ENCODE peak calls at places on chromosomes 4 and X, in eight cellular contexts. One of them, this sample, is unnamed. For H3K4me1 and H3K27me3, the result is how much of the 10 kb centered on the place peaks cover.

GRCh38 chr4:172007889-172008288 is 194.7 kb downstream of the GALNTL6 start:
- DNase-seq in uterus: no peak
- DNase-seq in aorta: no peak
- DNase-seq in lower lobe of right lung: no peak
- DNase-seq in H9: no peak
- DNase-seq in fibroblast of lung: no peak
- DNase-seq in colonic mucosa: no peak
- DNase-seq in hepatocyte: no peak
- DNase-seq in this sample: no peak

GRCh38 chrX:51496501-51497291 is at the start of gene NUDT11:
- DNase-seq in aorta: peak
- DNase-seq in colonic mucosa: peak
- DNase-seq in hepatocyte: peak
- DNase-seq in lower lobe of right lung: peak
- DNase-seq in H9: peak
- DNase-seq in fibroblast of lung: peak
- DNase-seq in uterus: peak
- DNase-seq in this sample: peak

GRCh38 chr4:139833131-139833930 is 167.7 kb downstream of the MGST2 start:
- DNase-seq in colonic mucosa: no peak
- DNase-seq in aorta: no peak
- DNase-seq in lower lobe of right lung: no peak
- DNase-seq in uterus: no peak
- DNase-seq in fibroblast of lung: no peak
- DNase-seq in hepatocyte: no peak
- DNase-seq in H9: peak
- DNase-seq in this sample: peak

GRCh38 chr4:133096972-133097371 is 52.1 kb upstream of the PCDH10 start:
- DNase-seq in lower lobe of right lung: no peak
- DNase-seq in hepatocyte: no peak
- DNase-seq in colonic mucosa: no peak
- DNase-seq in aorta: no peak
- DNase-seq in uterus: no peak
- DNase-seq in fibroblast of lung: no peak
- DNase-seq in H9: peak
- DNase-seq in this sample: no peak

GRCh38 chr4:86670739-86671138 is 76.6 kb downstream of the PTPN13 start:
- DNase-seq in colonic mucosa: no peak
- DNase-seq in hepatocyte: no peak
- DNase-seq in aorta: no peak
- DNase-seq in fibroblast of lung: peak
- DNase-seq in H9: no peak
- DNase-seq in uterus: no peak
- DNase-seq in lower lobe of right lung: no peak
- DNase-seq in this sample: no peak

GRCh38 chr4:152294331-152294730 is 241.6 kb downstream of the FBXW7 start:
- DNase-seq in aorta: no peak
- DNase-seq in colonic mucosa: no peak
- DNase-seq in H9: no peak
- DNase-seq in fibroblast of lung: no peak
- DNase-seq in lower lobe of right lung: no peak
- DNase-seq in hepatocyte: no peak
- DNase-seq in uterus: no peak
- DNase-seq in this sample: no peak

GRCh38 chr4:158860856-158861255 is 92.0 kb downstream of the FNIP2 start:
- DNase-seq in hepatocyte: no peak
- DNase-seq in lower lobe of right lung: no peak
- DNase-seq in aorta: no peak
- DNase-seq in H9: no peak
- DNase-seq in uterus: no peak
- DNase-seq in fibroblast of lung: no peak
- DNase-seq in colonic mucosa: no peak
- DNase-seq in this sample: no peak

GRCh38 chr4:1570291-1571164 is 113.6 kb downstream of the FAM53A start:
- DNase-seq in fibroblast of lung: no peak
- DNase-seq in uterus: no peak
- DNase-seq in lower lobe of right lung: peak
- DNase-seq in H9: no peak
- DNase-seq in aorta: peak
- DNase-seq in hepatocyte: no peak
- DNase-seq in colonic mucosa: no peak
- DNase-seq in this sample: no peak

GRCh38 chrX:54248309-54248708 is 65.3 kb upstream of the FAM120C start:
- DNase-seq in hepatocyte: peak
- DNase-seq in H9: no peak
- DNase-seq in aorta: no peak
- DNase-seq in lower lobe of right lung: no peak
- DNase-seq in colonic mucosa: no peak
- DNase-seq in fibroblast of lung: peak
- DNase-seq in uterus: no peak
- DNase-seq in this sample: peak

GRCh38 chr4:13007802-13008201 is 476.3 kb downstream of the RAB28 start:
- DNase-seq in colonic mucosa: no peak
- DNase-seq in fibroblast of lung: no peak
- DNase-seq in aorta: no peak
- DNase-seq in uterus: no peak
- DNase-seq in lower lobe of right lung: no peak
- DNase-seq in H9: no peak
- DNase-seq in hepatocyte: no peak
- DNase-seq in this sample: no peak

GRCh38 chr4:163701915-163702314 is 207.4 kb downstream of the TMA16 start:
- DNase-seq in lower lobe of right lung: no peak
- DNase-seq in aorta: no peak
- DNase-seq in hepatocyte: no peak
- DNase-seq in uterus: no peak
- DNase-seq in H9: no peak
- DNase-seq in fibroblast of lung: peak
- DNase-seq in colonic mucosa: no peak
- DNase-seq in this sample: peak

GRCh38 chrX:76279007-76279406 is 106.1 kb downstream of the PBDC1 start:
- DNase-seq in hepatocyte: peak
- DNase-seq in aorta: no peak
- DNase-seq in uterus: peak
- DNase-seq in fibroblast of lung: peak
- DNase-seq in lower lobe of right lung: no peak
- DNase-seq in colonic mucosa: peak
- DNase-seq in H9: peak
- DNase-seq in this sample: peak

GRCh38 chr4:169068423-169068822 is 58.4 kb upstream of the CBR4 start:
- DNase-seq in H9: peak
- DNase-seq in fibroblast of lung: no peak
- DNase-seq in lower lobe of right lung: no peak
- DNase-seq in uterus: no peak
- DNase-seq in hepatocyte: no peak
- DNase-seq in colonic mucosa: no peak
- DNase-seq in aorta: no peak
- DNase-seq in this sample: no peak

GRCh38 chr4:97073194-97073593 is 1070.1 kb downstream of the STPG2 start:
- DNase-seq in H9: no peak
- DNase-seq in colonic mucosa: no peak
- DNase-seq in lower lobe of right lung: no peak
- DNase-seq in uterus: no peak
- DNase-seq in hepatocyte: no peak
- DNase-seq in aorta: no peak
- DNase-seq in fibroblast of lung: no peak
- DNase-seq in this sample: no peak

GRCh38 chr4:169922632-169923276 is 103.4 kb downstream of the MFAP3L start:
- DNase-seq in H9: no peak
- DNase-seq in uterus: no peak
- DNase-seq in aorta: no peak
- DNase-seq in fibroblast of lung: no peak
- DNase-seq in colonic mucosa: no peak
- DNase-seq in lower lobe of right lung: no peak
- DNase-seq in hepatocyte: no peak
- DNase-seq in this sample: no peak

GRCh38 chrX:25049347-25049746 is 33.6 kb upstream of the ARX start:
- DNase-seq in colonic mucosa: no peak
- DNase-seq in hepatocyte: peak
- DNase-seq in fibroblast of lung: peak
- DNase-seq in aorta: no peak
- DNase-seq in uterus: no peak
- DNase-seq in lower lobe of right lung: no peak
- DNase-seq in H9: no peak
- DNase-seq in this sample: peak

GRCh38 chr4:185305979-185306442 is 89.7 kb downstream of the LRP2BP start:
- DNase-seq in hepatocyte: no peak
- DNase-seq in H9: peak
- DNase-seq in fibroblast of lung: peak
- DNase-seq in aorta: no peak
- DNase-seq in uterus: no peak
- DNase-seq in colonic mucosa: no peak
- DNase-seq in lower lobe of right lung: no peak
- DNase-seq in this sample: no peak

GRCh38 chrX:134171661-134172587 is 65.1 kb upstream of the CCDC160 start:
- DNase-seq in H9: peak
- DNase-seq in colonic mucosa: no peak
- DNase-seq in aorta: peak
- DNase-seq in fibroblast of lung: peak
- DNase-seq in hepatocyte: peak
- DNase-seq in uterus: no peak
- DNase-seq in lower lobe of right lung: no peak
- DNase-seq in this sample: no peak

GRCh38 chr4:99816611-99817309 is at the start of gene DAPP1:
- DNase-seq in H9: no peak
- DNase-seq in hepatocyte: peak
- DNase-seq in fibroblast of lung: no peak
- DNase-seq in colonic mucosa: peak
- DNase-seq in uterus: peak
- DNase-seq in lower lobe of right lung: peak
- DNase-seq in aorta: peak
- DNase-seq in this sample: no peak

GRCh38 chrX:83892433-83892832 is 31.5 kb downstream of the CYLC1 start:
- DNase-seq in H9: no peak
- DNase-seq in fibroblast of lung: no peak
- DNase-seq in uterus: no peak
- DNase-seq in colonic mucosa: no peak
- DNase-seq in hepatocyte: no peak
- DNase-seq in lower lobe of right lung: no peak
- DNase-seq in aorta: no peak
- DNase-seq in this sample: no peak

GRCh38 chr4:38314663-38315062 is 349.3 kb upstream of the KLF3 start:
- DNase-seq in lower lobe of right lung: no peak
- DNase-seq in fibroblast of lung: no peak
- DNase-seq in uterus: no peak
- DNase-seq in colonic mucosa: peak
- DNase-seq in aorta: no peak
- DNase-seq in H9: no peak
- DNase-seq in hepatocyte: no peak
- DNase-seq in this sample: no peak

GRCh38 chr4:3371038-3371437 is 70.7 kb upstream of the HGFAC start:
- DNase-seq in hepatocyte: peak
- DNase-seq in fibroblast of lung: no peak
- DNase-seq in colonic mucosa: no peak
- DNase-seq in H9: no peak
- DNase-seq in uterus: no peak
- DNase-seq in aorta: no peak
- DNase-seq in lower lobe of right lung: peak
- DNase-seq in this sample: no peak
- H3K4me1 ChIP-seq in hepatocyte: under half
- H3K4me1 ChIP-seq in fibroblast of lung: under half
- H3K4me1 ChIP-seq in colonic mucosa: under half
- H3K4me1 ChIP-seq in H9: under half
- H3K4me1 ChIP-seq in uterus: under half
- H3K4me1 ChIP-seq in aorta: under half
- H3K4me1 ChIP-seq in lower lobe of right lung: under half
- H3K4me1 ChIP-seq in this sample: under half

GRCh38 chr4:88230399-88230798 is 54.0 kb downstream of the PPM1K start:
- DNase-seq in H9: no peak
- DNase-seq in colonic mucosa: no peak
- DNase-seq in lower lobe of right lung: no peak
- DNase-seq in aorta: no peak
- DNase-seq in hepatocyte: no peak
- DNase-seq in uterus: no peak
- DNase-seq in fibroblast of lung: no peak
- DNase-seq in this sample: no peak
- H3K27ac ChIP-seq in H9: no peak
- H3K27ac ChIP-seq in colonic mucosa: no peak
- H3K27ac ChIP-seq in lower lobe of right lung: peak
- H3K27ac ChIP-seq in aorta: no peak
- H3K27ac ChIP-seq in hepatocyte: peak
- H3K27ac ChIP-seq in uterus: peak
- H3K27ac ChIP-seq in fibroblast of lung: no peak
- H3K27ac ChIP-seq in this sample: no peak

GRCh38 chr4:20253799-20254409 is 2.2 kb downstream of the SLIT2 start:
- DNase-seq in uterus: peak
- DNase-seq in colonic mucosa: no peak
- DNase-seq in lower lobe of right lung: peak
- DNase-seq in hepatocyte: peak
- DNase-seq in aorta: peak
- DNase-seq in H9: peak
- DNase-seq in fibroblast of lung: peak
- DNase-seq in this sample: no peak
- H3K27me3 ChIP-seq in uterus: under half
- H3K27me3 ChIP-seq in colonic mucosa: under half
- H3K27me3 ChIP-seq in lower lobe of right lung: half or more
- H3K27me3 ChIP-seq in hepatocyte: under half
- H3K27me3 ChIP-seq in aorta: under half
- H3K27me3 ChIP-seq in H9: under half
- H3K27me3 ChIP-seq in fibroblast of lung: under half
- H3K27me3 ChIP-seq in this sample: under half

GRCh38 chr4:102715057-102715456 is 45.7 kb downstream of the MANBA start:
- DNase-seq in fibroblast of lung: no peak
- DNase-seq in hepatocyte: no peak
- DNase-seq in aorta: no peak
- DNase-seq in H9: no peak
- DNase-seq in uterus: no peak
- DNase-seq in lower lobe of right lung: no peak
- DNase-seq in colonic mucosa: no peak
- DNase-seq in this sample: no peak

GRCh38 chr4:102717448-102718092 is 43.2 kb downstream of the MANBA start:
- DNase-seq in hepatocyte: peak
- DNase-seq in fibroblast of lung: no peak
- DNase-seq in lower lobe of right lung: peak
- DNase-seq in uterus: no peak
- DNase-seq in colonic mucosa: no peak
- DNase-seq in H9: no peak
- DNase-seq in aorta: no peak
- DNase-seq in this sample: no peak

GRCh38 chr4:102707150-102707549 is 53.6 kb downstream of the MANBA start:
- DNase-seq in fibroblast of lung: no peak
- DNase-seq in lower lobe of right lung: no peak
- DNase-seq in aorta: no peak
- DNase-seq in uterus: no peak
- DNase-seq in H9: no peak
- DNase-seq in colonic mucosa: no peak
- DNase-seq in hepatocyte: no peak
- DNase-seq in this sample: no peak

GRCh38 chr4:102710986-102711385 is 49.8 kb downstream of the MANBA start:
- DNase-seq in fibroblast of lung: no peak
- DNase-seq in colonic mucosa: no peak
- DNase-seq in aorta: no peak
- DNase-seq in lower lobe of right lung: no peak
- DNase-seq in uterus: no peak
- DNase-seq in H9: no peak
- DNase-seq in hepatocyte: no peak
- DNase-seq in this sample: no peak

DNA sequence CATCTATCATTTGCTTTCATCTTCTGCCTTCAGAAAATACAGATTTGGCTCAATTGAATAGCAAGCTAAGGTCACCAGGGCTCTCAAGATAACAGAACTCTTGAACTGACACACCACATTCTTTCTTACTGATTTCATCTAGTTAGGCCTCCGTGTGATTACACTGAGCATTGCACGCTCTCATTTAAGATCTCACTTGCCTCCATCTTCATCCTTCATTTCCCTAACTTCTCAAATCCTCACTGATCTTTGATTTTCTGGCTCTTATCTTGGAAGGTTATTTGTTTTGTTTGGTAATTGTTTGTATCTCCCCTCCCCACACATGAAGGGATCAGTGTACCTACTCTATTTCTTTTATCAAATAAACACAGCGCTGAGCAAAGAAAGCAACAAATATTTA is 47.7 kb downstream of the MANBA start:
- DNase-seq in fibroblast of lung: peak
- DNase-seq in H9: no peak
- DNase-seq in uterus: no peak
- DNase-seq in colonic mucosa: no peak
- DNase-seq in hepatocyte: peak
- DNase-seq in aorta: no peak
- DNase-seq in lower lobe of right lung: no peak
- DNase-seq in this sample: no peak
- H3K4me1 ChIP-seq in fibroblast of lung: under half
- H3K4me1 ChIP-seq in H9: under half
- H3K4me1 ChIP-seq in uterus: under half
- H3K4me1 ChIP-seq in colonic mucosa: under half
- H3K4me1 ChIP-seq in hepatocyte: under half
- H3K4me1 ChIP-seq in aorta: under half
- H3K4me1 ChIP-seq in lower lobe of right lung: under half
- H3K4me1 ChIP-seq in this sample: under half

This sample was measured in SJCRH30.